ENCODE peak calls at places on chromosomes 2 and 18, in five cellular contexts. One of them, this sample, is unnamed.
A peak's percentile ranks its signal among the peaks of the same experiment; 100 is the strongest.

GRCh38 chr2:101120124-101120996 is 30.8 kb downstream of the TBC1D8 start:
- DNase-seq in IMR-90: peak; percentile 29
- DNase-seq in A549: peak; percentile 49
- DNase-seq in K562: no peak
- DNase-seq in SK-N-SH: no peak
- DNase-seq in this sample: no peak

GRCh38 chr2:20868377-20868776 is 45.5 kb upstream of the LDAH start:
- DNase-seq in IMR-90: no peak
- DNase-seq in A549: no peak
- DNase-seq in K562: no peak
- DNase-seq in SK-N-SH: no peak
- DNase-seq in this sample: no peak

GRCh38 chr2:148552675-148553331 is 91.7 kb upstream of the EPC2 start:
- DNase-seq in IMR-90: peak; percentile 22
- DNase-seq in A549: no peak
- DNase-seq in K562: no peak
- DNase-seq in SK-N-SH: no peak
- DNase-seq in this sample: no peak

GRCh38 chr2:238108423-238109201 is 8.5 kb downstream of the ESPNL start:
- DNase-seq in IMR-90: no peak
- DNase-seq in A549: no peak
- DNase-seq in K562: peak; percentile 33
- DNase-seq in SK-N-SH: peak; percentile 51
- DNase-seq in this sample: peak; percentile 58

GRCh38 chr2:201127570-201127969 is 11.6 kb downstream of the CFLAR start:
- DNase-seq in IMR-90: peak; percentile 74
- DNase-seq in A549: no peak
- DNase-seq in K562: no peak
- DNase-seq in SK-N-SH: no peak
- DNase-seq in this sample: no peak

GRCh38 chr2:88239781-88240180 is 69.6 kb downstream of the THNSL2 start:
- DNase-seq in IMR-90: no peak
- DNase-seq in A549: no peak
- DNase-seq in K562: peak; percentile 24
- DNase-seq in SK-N-SH: no peak
- DNase-seq in this sample: no peak

GRCh38 chr2:29124504-29124903 is 9.3 kb downstream of the CLIP4 start:
- DNase-seq in IMR-90: no peak
- DNase-seq in A549: no peak
- DNase-seq in K562: no peak
- DNase-seq in SK-N-SH: no peak
- DNase-seq in this sample: no peak

GRCh38 chr18:76131738-76132137 is 363.3 kb downstream of the ZNF516 start:
- DNase-seq in IMR-90: no peak
- DNase-seq in A549: no peak
- DNase-seq in K562: no peak
- DNase-seq in SK-N-SH: no peak
- DNase-seq in this sample: no peak

GRCh38 chr18:50973367-50974126 is 5.7 kb downstream of the ELAC1 start:
- DNase-seq in IMR-90: peak; percentile 79
- DNase-seq in A549: peak; percentile 27
- DNase-seq in K562: no peak
- DNase-seq in SK-N-SH: no peak
- DNase-seq in this sample: no peak

GRCh38 chr2:237726401-237726830 is 72.2 kb upstream of the RBM44 start:
- DNase-seq in IMR-90: peak; percentile 88
- DNase-seq in A549: no peak
- DNase-seq in K562: no peak
- DNase-seq in SK-N-SH: peak; percentile 65
- DNase-seq in this sample: no peak

GRCh38 chr2:8392098-8392844 is 289.6 kb upstream of the ID2 start:
- DNase-seq in IMR-90: no peak
- DNase-seq in A549: no peak
- DNase-seq in K562: no peak
- DNase-seq in SK-N-SH: no peak
- DNase-seq in this sample: peak; percentile 50

GRCh38 chr2:111121028-111121872 is 536 bp downstream of the BCL2L11 start:
- DNase-seq in IMR-90: no peak
- DNase-seq in A549: no peak
- DNase-seq in K562: peak; percentile 46
- DNase-seq in SK-N-SH: peak; percentile 66
- DNase-seq in this sample: peak; percentile 48

GRCh38 chr2:150459281-150459680 is 28.2 kb downstream of the RND3 start:
- DNase-seq in IMR-90: peak; percentile 34
- DNase-seq in A549: no peak
- DNase-seq in K562: no peak
- DNase-seq in SK-N-SH: no peak
- DNase-seq in this sample: no peak

GRCh38 chr18:49212819-49213218 is 247.6 kb downstream of the DYM start:
- DNase-seq in IMR-90: peak; percentile 87
- DNase-seq in A549: no peak
- DNase-seq in K562: no peak
- DNase-seq in SK-N-SH: no peak
- DNase-seq in this sample: no peak

GRCh38 chr2:109330056-109330455 is 201.1 kb downstream of the SH3RF3 start:
- DNase-seq in IMR-90: peak; percentile 55
- DNase-seq in A549: no peak
- DNase-seq in K562: no peak
- DNase-seq in SK-N-SH: no peak
- DNase-seq in this sample: no peak
- TF ChIP-seq USF2 in IMR-90: no peak
- TF ChIP-seq USF2 in A549: no peak
- TF ChIP-seq USF2 in K562: no peak
- TF ChIP-seq USF2 in SK-N-SH: no peak
- TF ChIP-seq USF2 in this sample: no peak

DNA sequence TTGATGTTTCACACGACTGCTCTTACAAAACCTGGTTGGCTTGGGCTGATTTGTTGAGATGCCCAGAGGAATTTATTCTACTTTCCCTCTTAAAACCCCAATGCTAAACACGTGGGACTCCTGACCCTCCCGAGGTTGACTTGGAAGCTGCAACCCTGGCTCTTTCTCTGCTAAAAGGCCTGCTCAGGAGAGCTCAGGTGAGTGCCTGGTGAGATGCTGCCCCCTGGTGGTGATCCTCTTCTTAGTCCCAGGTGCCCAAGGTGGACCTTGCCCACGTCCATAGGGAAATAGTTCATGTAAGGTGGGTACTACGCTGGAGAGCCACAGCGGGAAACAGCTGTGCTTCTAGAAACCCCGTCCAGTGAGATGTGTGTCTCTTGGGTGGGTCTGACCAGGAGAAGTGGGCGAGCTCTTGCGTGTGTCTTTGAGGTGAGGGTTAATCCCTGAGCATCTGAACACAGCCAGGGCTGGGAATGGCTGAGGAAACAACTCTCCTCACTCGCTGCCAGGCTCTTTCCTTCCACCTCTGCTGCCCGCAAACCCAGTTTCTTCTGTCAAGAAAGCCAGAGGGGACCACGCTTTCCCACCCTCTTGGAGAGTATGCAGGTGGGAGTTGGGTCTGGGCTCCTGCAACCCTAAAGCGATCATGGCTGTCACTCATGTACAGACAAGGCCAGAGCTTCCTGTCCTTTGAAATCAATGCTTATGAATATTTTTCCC is 25.5 kb upstream of the PXDN start:
- DNase-seq in IMR-90: peak; percentile 62
- DNase-seq in A549: peak; percentile 87
- DNase-seq in K562: peak; percentile 84
- DNase-seq in SK-N-SH: peak; percentile 93
- DNase-seq in this sample: peak; percentile 95
- TF ChIP-seq USF2 in IMR-90: no peak
- TF ChIP-seq USF2 in A549: no peak
- TF ChIP-seq USF2 in K562: no peak
- TF ChIP-seq USF2 in SK-N-SH: no peak
- TF ChIP-seq USF2 in this sample: no peak

DNA sequence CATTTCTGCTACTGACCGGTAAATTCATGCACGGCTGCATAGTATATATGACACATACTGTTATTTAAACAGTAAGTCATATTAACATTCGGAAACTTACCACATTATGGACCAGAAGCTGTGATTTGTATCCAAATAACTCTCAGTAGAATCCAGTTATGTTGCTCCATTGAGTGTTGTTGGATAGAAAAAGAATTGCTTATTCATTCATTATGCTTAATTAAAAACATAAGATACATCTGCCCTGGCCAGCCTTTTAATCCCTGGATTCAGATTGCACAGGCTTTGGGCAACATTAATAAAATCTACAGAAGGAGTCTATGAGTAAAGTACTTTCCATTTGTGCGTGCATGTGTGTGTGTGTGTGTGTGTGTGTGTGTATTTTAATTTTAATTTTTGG is 111.3 kb downstream of the CPS1 start:
- DNase-seq in IMR-90: no peak
- DNase-seq in A549: no peak
- DNase-seq in K562: no peak
- DNase-seq in SK-N-SH: no peak
- DNase-seq in this sample: no peak
- TF ChIP-seq USF2 in IMR-90: no peak
- TF ChIP-seq USF2 in A549: no peak
- TF ChIP-seq USF2 in K562: no peak
- TF ChIP-seq USF2 in SK-N-SH: no peak
- TF ChIP-seq USF2 in this sample: no peak

DNA sequence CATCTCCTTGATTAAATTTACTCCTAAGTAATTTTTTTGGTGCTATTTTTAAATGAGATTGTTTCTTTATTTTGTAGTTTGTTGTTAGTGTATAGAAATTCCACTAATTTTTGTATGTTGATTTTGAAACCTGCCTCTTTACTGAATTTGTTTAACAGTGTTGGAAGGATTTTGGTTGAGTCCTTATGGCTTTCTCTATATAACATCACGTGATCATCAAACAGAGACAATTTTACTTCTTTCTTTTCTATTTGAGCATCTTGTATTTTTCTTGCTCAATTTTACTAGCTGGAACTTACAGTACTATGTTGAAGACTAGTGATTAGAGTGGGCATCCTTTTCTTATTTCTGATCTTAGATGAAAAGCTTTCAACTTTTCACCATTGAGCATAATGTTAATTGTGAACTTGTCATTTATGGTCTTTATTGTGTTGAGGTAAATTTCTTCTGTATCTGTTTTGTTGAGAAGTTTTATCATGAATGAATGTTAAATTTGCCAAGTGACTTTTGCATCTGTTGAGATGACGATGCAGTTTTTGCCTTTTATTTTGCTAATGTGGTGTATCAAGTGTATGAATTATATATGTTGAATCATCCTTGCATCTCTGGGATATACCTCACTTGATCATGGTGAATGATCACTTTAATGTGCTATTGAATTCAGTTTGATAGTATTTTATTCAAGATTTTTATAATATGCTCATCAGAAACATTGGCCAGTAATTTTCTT is 645.3 kb upstream of the DDX18 start:
- DNase-seq in IMR-90: no peak
- DNase-seq in A549: no peak
- DNase-seq in K562: no peak
- DNase-seq in SK-N-SH: no peak
- DNase-seq in this sample: no peak
- TF ChIP-seq USF2 in IMR-90: no peak
- TF ChIP-seq USF2 in A549: no peak
- TF ChIP-seq USF2 in K562: no peak
- TF ChIP-seq USF2 in SK-N-SH: no peak
- TF ChIP-seq USF2 in this sample: no peak

GRCh38 chr2:215790548-215791421 is 222.6 kb downstream of the MREG start:
- DNase-seq in IMR-90: no peak
- DNase-seq in A549: no peak
- DNase-seq in K562: no peak
- DNase-seq in SK-N-SH: no peak
- DNase-seq in this sample: no peak
- TF ChIP-seq USF2 in IMR-90: no peak
- TF ChIP-seq USF2 in A549: no peak
- TF ChIP-seq USF2 in K562: no peak
- TF ChIP-seq USF2 in SK-N-SH: no peak
- TF ChIP-seq USF2 in this sample: no peak

GRCh38 chr18:79489048-79489899 is 93.5 kb downstream of the NFATC1 start:
- DNase-seq in IMR-90: no peak
- DNase-seq in A549: no peak
- DNase-seq in K562: no peak
- DNase-seq in SK-N-SH: no peak
- DNase-seq in this sample: no peak
- TF ChIP-seq USF2 in IMR-90: no peak
- TF ChIP-seq USF2 in A549: no peak
- TF ChIP-seq USF2 in K562: no peak
- TF ChIP-seq USF2 in SK-N-SH: no peak
- TF ChIP-seq USF2 in this sample: no peak

GRCh38 chr2:127640082-127641072 is 5.6 kb upstream of the GPR17 start:
- DNase-seq in IMR-90: no peak
- DNase-seq in A549: no peak
- DNase-seq in K562: peak; percentile 45
- DNase-seq in SK-N-SH: peak; percentile 72
- DNase-seq in this sample: peak; percentile 68
- TF ChIP-seq USF2 in IMR-90: no peak
- TF ChIP-seq USF2 in A549: no peak
- TF ChIP-seq USF2 in K562: no peak
- TF ChIP-seq USF2 in SK-N-SH: no peak
- TF ChIP-seq USF2 in this sample: no peak